ENCODE peak calls at places on chromosome 12, in four cellular contexts. One of them, this sample, is unnamed.

GRCh38 chr12:46942579-46942978 is 116.8 kb upstream of the SLC38A4 start:
- DNase-seq in left lung: no peak
- DNase-seq in H1: no peak
- DNase-seq in neural progenitor cell: no peak
- DNase-seq in this sample: no peak

GRCh38 chr12:2389079-2389790 is 336.4 kb downstream of the CACNA1C start:
- DNase-seq in left lung: no peak
- DNase-seq in H1: no peak
- DNase-seq in neural progenitor cell: no peak
- DNase-seq in this sample: no peak

GRCh38 chr12:56366948-56367347 is 4.3 kb upstream of the APOF start:
- DNase-seq in left lung: no peak
- DNase-seq in H1: no peak
- DNase-seq in neural progenitor cell: no peak
- DNase-seq in this sample: no peak

GRCh38 chr12:15601210-15601800 is 187.9 kb downstream of the EPS8 start:
- DNase-seq in left lung: no peak
- DNase-seq in H1: no peak
- DNase-seq in neural progenitor cell: no peak
- DNase-seq in this sample: no peak

GRCh38 chr12:119528241-119528640 is 65.3 kb upstream of the TMEM233 start:
- DNase-seq in left lung: no peak
- DNase-seq in H1: no peak
- DNase-seq in neural progenitor cell: peak; percentile 82
- DNase-seq in this sample: no peak

GRCh38 chr12:121038861-121039654 is at the start of gene OASL:
- DNase-seq in left lung: peak; percentile 62
- DNase-seq in H1: no peak
- DNase-seq in neural progenitor cell: no peak
- DNase-seq in this sample: no peak

GRCh38 chr12:71594214-71594948 is 69.3 kb downstream of the ZFC3H1 start:
- DNase-seq in left lung: no peak
- DNase-seq in H1: no peak
- DNase-seq in neural progenitor cell: no peak
- DNase-seq in this sample: no peak

GRCh38 chr12:77488041-77488620 is 342.6 kb upstream of the NAV3 start:
- DNase-seq in left lung: no peak
- DNase-seq in H1: no peak
- DNase-seq in neural progenitor cell: no peak
- DNase-seq in this sample: no peak

GRCh38 chr12:5612556-5613421 is 180.9 kb downstream of the NTF3 start:
- DNase-seq in left lung: no peak
- DNase-seq in H1: no peak
- DNase-seq in neural progenitor cell: no peak
- DNase-seq in this sample: no peak

GRCh38 chr12:114625294-114625851 is 58.6 kb downstream of the TBX3 start:
- DNase-seq in left lung: no peak
- DNase-seq in H1: peak; percentile 88
- DNase-seq in neural progenitor cell: peak; percentile 83
- DNase-seq in this sample: no peak

GRCh38 chr12:90390947-90391346 is 564.0 kb downstream of the CCER1 start:
- DNase-seq in left lung: no peak
- DNase-seq in H1: no peak
- DNase-seq in neural progenitor cell: no peak
- DNase-seq in this sample: no peak

GRCh38 chr12:32155041-32155440 is 48.4 kb downstream of the BICD1 start:
- DNase-seq in left lung: no peak
- DNase-seq in H1: no peak
- DNase-seq in neural progenitor cell: no peak
- DNase-seq in this sample: no peak

GRCh38 chr12:94100254-94100653 is 48.1 kb upstream of the PLXNC1 start:
- DNase-seq in left lung: no peak
- DNase-seq in H1: no peak
- DNase-seq in neural progenitor cell: no peak
- DNase-seq in this sample: no peak

GRCh38 chr12:46674818-46675217 is 151.0 kb downstream of the SLC38A4 start:
- DNase-seq in left lung: no peak
- DNase-seq in H1: no peak
- DNase-seq in neural progenitor cell: no peak
- DNase-seq in this sample: no peak

GRCh38 chr12:1929985-1930815 is 11.7 kb upstream of the CACNA2D4 start:
- DNase-seq in left lung: no peak
- DNase-seq in H1: peak; percentile 23
- DNase-seq in neural progenitor cell: no peak
- DNase-seq in this sample: no peak

GRCh38 chr12:100186071-100186470 is 14.5 kb upstream of the ACTR6 start:
- DNase-seq in left lung: no peak
- DNase-seq in H1: no peak
- DNase-seq in neural progenitor cell: no peak
- DNase-seq in this sample: no peak

GRCh38 chr12:47066278-47067048 is 13.0 kb upstream of the PCED1B start:
- DNase-seq in left lung: no peak
- DNase-seq in H1: no peak
- DNase-seq in neural progenitor cell: no peak
- DNase-seq in this sample: no peak

GRCh38 chr12:59873136-59873535 is 277.3 kb downstream of the SLC16A7 start:
- DNase-seq in left lung: no peak
- DNase-seq in H1: no peak
- DNase-seq in neural progenitor cell: no peak
- DNase-seq in this sample: no peak

GRCh38 chr12:127720334-127720733 is 546.6 kb upstream of the TMEM132C start:
- DNase-seq in left lung: no peak
- DNase-seq in H1: no peak
- DNase-seq in neural progenitor cell: no peak
- DNase-seq in this sample: no peak

GRCh38 chr12:67909681-67910080 is 79.6 kb upstream of the IFNG-AS1 start:
- DNase-seq in left lung: no peak
- DNase-seq in H1: no peak
- DNase-seq in neural progenitor cell: no peak
- DNase-seq in this sample: no peak

GRCh38 chr12:100142851-100143559 is at the start of gene BLTP3B:
- DNase-seq in left lung: peak; percentile 93
- DNase-seq in H1: peak; percentile 92
- DNase-seq in neural progenitor cell: peak; percentile 94
- DNase-seq in this sample: peak; percentile 44

GRCh38 chr12:10052111-10052913 is 21.8 kb downstream of the CLEC9A start:
- DNase-seq in left lung: no peak
- DNase-seq in H1: no peak
- DNase-seq in neural progenitor cell: no peak
- DNase-seq in this sample: no peak

GRCh38 chr12:24797901-24798300 is 151.0 kb downstream of the BCAT1 start:
- DNase-seq in left lung: no peak
- DNase-seq in H1: no peak
- DNase-seq in neural progenitor cell: no peak
- DNase-seq in this sample: no peak
- H3K27ac ChIP-seq in left lung: no peak overlapping the region
- H3K27ac ChIP-seq in H1: no peak overlapping the region
- H3K27ac ChIP-seq in neural progenitor cell: no peak overlapping the region
- H3K27ac ChIP-seq in this sample: no peak overlapping the region

DNA sequence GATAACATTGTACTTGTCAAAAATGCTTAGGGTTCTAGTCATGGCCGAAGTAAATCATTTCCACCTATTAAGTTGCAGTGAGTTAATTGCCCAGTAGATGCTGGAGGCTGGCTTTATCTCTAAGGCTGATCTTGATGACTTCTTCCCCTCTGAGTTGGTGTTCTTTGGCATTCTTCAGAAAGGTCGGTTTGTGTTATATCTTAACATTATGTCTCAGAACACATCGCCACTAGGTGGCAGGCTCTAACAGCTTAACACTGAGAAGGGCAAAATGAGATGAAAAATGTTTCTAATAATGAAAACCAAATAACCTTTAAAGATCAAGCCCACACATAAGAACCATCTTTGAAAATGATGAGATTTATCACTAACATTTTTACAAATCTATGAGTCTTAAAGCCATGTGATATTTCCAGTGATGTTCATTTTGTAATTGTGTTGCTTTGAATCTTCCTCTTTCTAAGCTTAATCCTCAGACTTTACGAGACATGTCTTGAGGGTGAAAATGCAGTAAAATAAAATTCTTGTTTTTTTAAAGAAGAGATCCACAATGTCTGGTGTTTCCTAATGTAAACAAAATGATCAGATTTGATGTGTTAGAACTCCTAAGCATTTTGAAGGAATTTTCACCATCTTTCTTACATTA is 28.6 kb downstream of the SUDS3 start:
- DNase-seq in left lung: no peak
- DNase-seq in H1: peak; percentile 73
- DNase-seq in neural progenitor cell: peak; percentile 82
- DNase-seq in this sample: no peak
- TF ChIP-seq CTCF in left lung: peak; percentile 47
- TF ChIP-seq CTCF in H1: peak; percentile 55
- TF ChIP-seq CTCF in neural progenitor cell: peak; percentile 88
- TF ChIP-seq CTCF in this sample: peak; percentile 38

GRCh38 chr12:27818421-27818918 is 38.4 kb upstream of the MANSC4 start:
- DNase-seq in left lung: no peak
- DNase-seq in H1: no peak
- DNase-seq in neural progenitor cell: no peak
- DNase-seq in this sample: no peak

GRCh38 chr12:27822076-27822712 is 42.2 kb upstream of the MANSC4 start:
- DNase-seq in left lung: no peak
- DNase-seq in H1: no peak
- DNase-seq in neural progenitor cell: no peak
- DNase-seq in this sample: no peak

GRCh38 chr12:27821259-27821973 is 41.4 kb upstream of the MANSC4 start:
- DNase-seq in left lung: no peak
- DNase-seq in H1: no peak
- DNase-seq in neural progenitor cell: peak; percentile 83
- DNase-seq in this sample: no peak

GRCh38 chr12:27823038-27823437 is 43.0 kb upstream of the MANSC4 start:
- DNase-seq in left lung: no peak
- DNase-seq in H1: no peak
- DNase-seq in neural progenitor cell: no peak
- DNase-seq in this sample: no peak

DNA sequence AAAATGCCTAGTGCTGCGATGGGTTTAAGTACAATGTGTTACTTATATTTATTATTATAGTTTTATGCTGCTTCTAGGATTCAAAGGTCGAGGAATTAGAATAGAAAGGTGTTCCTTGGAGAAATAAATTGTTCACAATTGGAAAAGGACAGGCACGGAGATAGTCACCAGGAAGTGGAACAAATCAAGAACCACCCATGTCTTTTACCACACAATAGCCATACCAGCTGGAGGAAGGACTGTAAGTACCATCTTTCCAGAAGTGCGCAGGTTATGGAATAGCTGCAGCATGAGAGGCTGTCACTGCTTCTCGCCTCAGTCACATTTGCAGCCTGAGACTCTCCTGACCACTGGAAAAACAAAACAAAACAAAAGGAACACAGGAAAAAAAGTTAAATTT is 40.5 kb upstream of the MANSC4 start:
- DNase-seq in left lung: no peak
- DNase-seq in H1: no peak
- DNase-seq in neural progenitor cell: no peak
- DNase-seq in this sample: no peak
- H3K27ac ChIP-seq in left lung: no peak overlapping the region
- H3K27ac ChIP-seq in H1: no peak overlapping the region
- H3K27ac ChIP-seq in neural progenitor cell: no peak overlapping the region
- H3K27ac ChIP-seq in this sample: no peak overlapping the region

DNA sequence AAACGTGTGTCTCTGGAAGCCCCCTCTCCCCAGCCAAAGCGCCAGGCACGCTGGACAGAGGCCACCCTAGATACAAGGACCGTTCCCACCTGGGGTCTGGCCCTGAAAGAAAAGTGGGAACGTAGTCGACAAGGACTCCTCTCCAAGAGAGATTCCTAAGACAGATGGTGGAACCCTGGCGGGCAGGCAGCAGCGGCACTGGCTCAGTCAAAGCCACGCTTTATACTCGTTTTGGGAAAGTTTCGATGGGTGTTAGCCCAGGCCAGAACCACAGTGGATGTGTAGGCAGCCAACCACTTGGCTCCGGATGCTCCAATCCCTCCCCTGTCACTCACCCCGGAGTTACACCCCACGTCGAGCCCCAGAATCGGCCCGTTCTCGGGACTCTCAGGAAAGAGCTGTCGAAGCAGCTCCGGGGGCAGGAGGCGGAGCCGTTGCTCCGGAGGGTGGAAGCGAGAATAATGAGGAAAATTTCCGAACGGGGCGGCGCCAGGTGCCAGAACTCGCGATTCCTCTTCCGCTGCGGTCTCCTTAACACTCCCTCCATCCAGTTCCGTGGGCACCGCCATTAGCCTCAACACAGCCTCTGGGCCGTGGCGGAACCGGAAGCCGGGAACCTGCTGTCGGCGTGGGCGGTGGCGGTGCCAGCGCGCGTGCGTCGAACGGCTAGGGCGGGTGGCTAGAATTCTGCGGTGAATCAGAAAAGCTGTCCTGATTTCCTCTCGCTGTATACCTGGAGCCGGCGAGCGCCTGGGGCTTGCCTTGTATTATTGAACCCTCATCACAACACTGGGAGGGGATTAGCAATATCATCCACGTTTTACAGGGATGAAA is at the start of gene BCDIN3D:
- DNase-seq in left lung: peak; percentile 94
- DNase-seq in H1: peak; percentile 83
- DNase-seq in neural progenitor cell: peak; percentile 84
- DNase-seq in this sample: peak; percentile 66
- TF ChIP-seq CTCF in left lung: no peak
- TF ChIP-seq CTCF in H1: no peak
- TF ChIP-seq CTCF in neural progenitor cell: no peak
- TF ChIP-seq CTCF in this sample: no peak

GRCh38 chr12:75390899-75391538 is at the start of gene GLIPR1L2:
- DNase-seq in left lung: peak; percentile 96
- DNase-seq in H1: peak; percentile 97
- DNase-seq in neural progenitor cell: peak; percentile 97
- DNase-seq in this sample: peak; percentile 64
- H3K27ac ChIP-seq in left lung: peak within 1 kb of the TSS; percentile 93
- H3K27ac ChIP-seq in H1: peak within 1 kb of the TSS; percentile 33
- H3K27ac ChIP-seq in neural progenitor cell: no peak within 1 kb of the TSS
- H3K27ac ChIP-seq in this sample: peak within 1 kb of the TSS; percentile 93